ENCODE peak calls at places on chromosomes 4 and X, in nine cellular contexts. One of them, this sample, is unnamed. For H3K36me3, the result is how much of the 10 kb centered on the place peaks cover.

GRCh38 chrX:124501566-124501965 is 155.2 kb downstream of the SH2D1A start:
- DNase-seq in K562: no peak
- DNase-seq in PC-9: no peak
- DNase-seq in tibial artery: no peak
- DNase-seq in MM.1S: no peak
- DNase-seq in lower lobe of right lung: no peak
- DNase-seq in endothelial cell of umbilical vein: no peak
- DNase-seq in uterus: no peak
- DNase-seq in SJSA1: no peak
- DNase-seq in this sample: no peak

GRCh38 chr4:41236508-41236907 is 20.2 kb upstream of the UCHL1 start:
- DNase-seq in MM.1S: no peak
- DNase-seq in SJSA1: no peak
- DNase-seq in uterus: no peak
- DNase-seq in PC-9: no peak
- DNase-seq in endothelial cell of umbilical vein: no peak
- DNase-seq in tibial artery: no peak
- DNase-seq in K562: no peak
- DNase-seq in lower lobe of right lung: no peak
- DNase-seq in this sample: no peak

GRCh38 chrX:39866229-39866628 is 231.5 kb downstream of the BCOR start:
- DNase-seq in MM.1S: no peak
- DNase-seq in PC-9: no peak
- DNase-seq in lower lobe of right lung: no peak
- DNase-seq in SJSA1: no peak
- DNase-seq in K562: no peak
- DNase-seq in uterus: no peak
- DNase-seq in endothelial cell of umbilical vein: peak
- DNase-seq in tibial artery: no peak
- DNase-seq in this sample: no peak

GRCh38 chr4:144703494-144703893 is 57.5 kb downstream of the HHIP start:
- DNase-seq in PC-9: no peak
- DNase-seq in K562: no peak
- DNase-seq in endothelial cell of umbilical vein: no peak
- DNase-seq in lower lobe of right lung: no peak
- DNase-seq in SJSA1: no peak
- DNase-seq in uterus: no peak
- DNase-seq in tibial artery: no peak
- DNase-seq in MM.1S: no peak
- DNase-seq in this sample: no peak

GRCh38 chr4:109798866-109799265 is 2.9 kb downstream of the CFI start:
- DNase-seq in SJSA1: no peak
- DNase-seq in endothelial cell of umbilical vein: no peak
- DNase-seq in PC-9: no peak
- DNase-seq in MM.1S: no peak
- DNase-seq in lower lobe of right lung: no peak
- DNase-seq in uterus: no peak
- DNase-seq in K562: no peak
- DNase-seq in tibial artery: no peak
- DNase-seq in this sample: no peak

GRCh38 chr4:53480909-53481308 is 103.5 kb downstream of the FIP1L1 start:
- DNase-seq in endothelial cell of umbilical vein: no peak
- DNase-seq in K562: no peak
- DNase-seq in PC-9: no peak
- DNase-seq in SJSA1: no peak
- DNase-seq in MM.1S: no peak
- DNase-seq in uterus: no peak
- DNase-seq in lower lobe of right lung: no peak
- DNase-seq in tibial artery: no peak
- DNase-seq in this sample: no peak

GRCh38 chr4:87073570-87074470 is 139.0 kb downstream of the AFF1 start:
- DNase-seq in MM.1S: peak
- DNase-seq in uterus: no peak
- DNase-seq in tibial artery: no peak
- DNase-seq in lower lobe of right lung: peak
- DNase-seq in PC-9: no peak
- DNase-seq in K562: no peak
- DNase-seq in SJSA1: no peak
- DNase-seq in endothelial cell of umbilical vein: no peak
- DNase-seq in this sample: peak

GRCh38 chr4:93018243-93018642 is 714.5 kb downstream of the GRID2 start:
- DNase-seq in lower lobe of right lung: no peak
- DNase-seq in MM.1S: no peak
- DNase-seq in tibial artery: no peak
- DNase-seq in SJSA1: no peak
- DNase-seq in endothelial cell of umbilical vein: no peak
- DNase-seq in PC-9: no peak
- DNase-seq in K562: no peak
- DNase-seq in uterus: no peak
- DNase-seq in this sample: no peak

GRCh38 chr4:47120783-47121182 is 89.4 kb downstream of the GABRB1 start:
- DNase-seq in lower lobe of right lung: no peak
- DNase-seq in MM.1S: no peak
- DNase-seq in endothelial cell of umbilical vein: no peak
- DNase-seq in tibial artery: no peak
- DNase-seq in K562: no peak
- DNase-seq in uterus: no peak
- DNase-seq in SJSA1: no peak
- DNase-seq in PC-9: no peak
- DNase-seq in this sample: no peak

GRCh38 chr4:77599378-77599777 is 6.2 kb upstream of the CXCL13 start:
- DNase-seq in MM.1S: peak
- DNase-seq in endothelial cell of umbilical vein: peak
- DNase-seq in tibial artery: no peak
- DNase-seq in K562: peak
- DNase-seq in SJSA1: peak
- DNase-seq in uterus: no peak
- DNase-seq in lower lobe of right lung: no peak
- DNase-seq in PC-9: no peak
- DNase-seq in this sample: no peak

GRCh38 chr4:111070390-111070789 is 447.5 kb upstream of the PITX2 start:
- DNase-seq in K562: no peak
- DNase-seq in MM.1S: no peak
- DNase-seq in SJSA1: no peak
- DNase-seq in endothelial cell of umbilical vein: no peak
- DNase-seq in lower lobe of right lung: no peak
- DNase-seq in tibial artery: no peak
- DNase-seq in PC-9: no peak
- DNase-seq in uterus: no peak
- DNase-seq in this sample: no peak

GRCh38 chr4:68366600-68366999 is 16.7 kb upstream of the YTHDC1 start:
- DNase-seq in PC-9: no peak
- DNase-seq in uterus: no peak
- DNase-seq in K562: no peak
- DNase-seq in endothelial cell of umbilical vein: no peak
- DNase-seq in lower lobe of right lung: no peak
- DNase-seq in SJSA1: peak
- DNase-seq in MM.1S: no peak
- DNase-seq in tibial artery: no peak
- DNase-seq in this sample: no peak

GRCh38 chr4:139853309-139853708 is 187.7 kb downstream of the MGST2 start:
- DNase-seq in SJSA1: no peak
- DNase-seq in K562: no peak
- DNase-seq in endothelial cell of umbilical vein: no peak
- DNase-seq in MM.1S: no peak
- DNase-seq in lower lobe of right lung: no peak
- DNase-seq in PC-9: no peak
- DNase-seq in uterus: no peak
- DNase-seq in tibial artery: no peak
- DNase-seq in this sample: no peak

GRCh38 chrX:72240976-72241375 is 2.1 kb upstream of the ERCC6L start:
- DNase-seq in PC-9: no peak
- DNase-seq in K562: no peak
- DNase-seq in SJSA1: no peak
- DNase-seq in uterus: no peak
- DNase-seq in endothelial cell of umbilical vein: no peak
- DNase-seq in MM.1S: no peak
- DNase-seq in lower lobe of right lung: no peak
- DNase-seq in tibial artery: no peak
- DNase-seq in this sample: no peak

GRCh38 chrX:17441965-17442364 is 67.0 kb downstream of the NHS start:
- DNase-seq in K562: no peak
- DNase-seq in PC-9: no peak
- DNase-seq in uterus: no peak
- DNase-seq in endothelial cell of umbilical vein: no peak
- DNase-seq in tibial artery: no peak
- DNase-seq in MM.1S: no peak
- DNase-seq in SJSA1: peak
- DNase-seq in lower lobe of right lung: no peak
- DNase-seq in this sample: no peak

GRCh38 chrX:103254171-103254824 is 657 bp downstream of the TCEAL8 start:
- DNase-seq in uterus: peak
- DNase-seq in endothelial cell of umbilical vein: peak
- DNase-seq in SJSA1: peak
- DNase-seq in tibial artery: peak
- DNase-seq in PC-9: no peak
- DNase-seq in K562: peak
- DNase-seq in MM.1S: peak
- DNase-seq in lower lobe of right lung: peak
- DNase-seq in this sample: peak

GRCh38 chr4:54090804-54091623 is 8.9 kb upstream of the GSX2 start:
- DNase-seq in tibial artery: no peak
- DNase-seq in MM.1S: no peak
- DNase-seq in lower lobe of right lung: peak
- DNase-seq in K562: peak
- DNase-seq in uterus: peak
- DNase-seq in endothelial cell of umbilical vein: peak
- DNase-seq in SJSA1: no peak
- DNase-seq in PC-9: no peak
- DNase-seq in this sample: peak

GRCh38 chr4:10077492-10078335 is 38.9 kb downstream of the WDR1 start:
- DNase-seq in MM.1S: no peak
- DNase-seq in K562: peak
- DNase-seq in PC-9: no peak
- DNase-seq in lower lobe of right lung: peak
- DNase-seq in endothelial cell of umbilical vein: peak
- DNase-seq in SJSA1: no peak
- DNase-seq in tibial artery: peak
- DNase-seq in uterus: peak
- DNase-seq in this sample: peak

GRCh38 chr4:23921993-23922392 is 32.1 kb upstream of the PPARGC1A start:
- DNase-seq in PC-9: no peak
- DNase-seq in SJSA1: no peak
- DNase-seq in MM.1S: no peak
- DNase-seq in uterus: no peak
- DNase-seq in endothelial cell of umbilical vein: no peak
- DNase-seq in lower lobe of right lung: no peak
- DNase-seq in tibial artery: no peak
- DNase-seq in K562: no peak
- DNase-seq in this sample: no peak

DNA sequence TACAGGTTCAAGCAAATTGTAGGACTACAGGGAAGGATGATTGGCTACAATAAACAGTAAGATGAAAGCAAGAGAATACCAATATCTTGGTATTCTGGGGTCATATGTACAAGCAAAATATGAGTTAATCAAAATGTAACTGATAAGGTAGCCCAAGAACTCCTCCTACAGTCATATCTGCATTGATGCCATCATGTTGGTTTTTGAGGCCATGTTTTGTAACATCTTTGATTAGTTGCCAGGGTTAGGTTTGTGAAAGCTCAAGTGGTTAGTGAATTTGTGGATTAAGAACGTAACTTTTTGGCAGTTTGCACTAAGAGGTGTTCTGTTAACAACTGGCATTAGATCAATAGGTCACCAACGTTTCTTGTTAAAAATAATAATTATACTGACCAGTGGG is 59.6 kb downstream of the USP9X start:
- DNase-seq in lower lobe of right lung: no peak
- DNase-seq in MM.1S: no peak
- DNase-seq in uterus: no peak
- DNase-seq in SJSA1: no peak
- DNase-seq in K562: no peak
- DNase-seq in tibial artery: no peak
- DNase-seq in PC-9: no peak
- DNase-seq in endothelial cell of umbilical vein: no peak
- DNase-seq in this sample: no peak
- H3K36me3 ChIP-seq in lower lobe of right lung: under half
- H3K36me3 ChIP-seq in MM.1S: under half
- H3K36me3 ChIP-seq in uterus: under half
- H3K36me3 ChIP-seq in SJSA1: under half
- H3K36me3 ChIP-seq in K562: half or more
- H3K36me3 ChIP-seq in tibial artery: under half
- H3K36me3 ChIP-seq in PC-9: under half
- H3K36me3 ChIP-seq in endothelial cell of umbilical vein: under half
- H3K36me3 ChIP-seq in this sample: half or more

GRCh38 chrX:53383376-53384087 is 38.9 kb downstream of the SMC1A start:
- DNase-seq in K562: no peak
- DNase-seq in SJSA1: no peak
- DNase-seq in endothelial cell of umbilical vein: peak
- DNase-seq in MM.1S: no peak
- DNase-seq in tibial artery: no peak
- DNase-seq in PC-9: no peak
- DNase-seq in lower lobe of right lung: no peak
- DNase-seq in uterus: no peak
- DNase-seq in this sample: no peak
- H3K36me3 ChIP-seq in K562: half or more
- H3K36me3 ChIP-seq in SJSA1: under half
- H3K36me3 ChIP-seq in endothelial cell of umbilical vein: under half
- H3K36me3 ChIP-seq in MM.1S: under half
- H3K36me3 ChIP-seq in tibial artery: under half
- H3K36me3 ChIP-seq in PC-9: under half
- H3K36me3 ChIP-seq in lower lobe of right lung: half or more
- H3K36me3 ChIP-seq in uterus: under half
- H3K36me3 ChIP-seq in this sample: half or more

GRCh38 chr4:167645358-167645757 is 411.1 kb upstream of the SPOCK3 start:
- DNase-seq in PC-9: no peak
- DNase-seq in uterus: no peak
- DNase-seq in K562: no peak
- DNase-seq in lower lobe of right lung: no peak
- DNase-seq in endothelial cell of umbilical vein: no peak
- DNase-seq in tibial artery: no peak
- DNase-seq in SJSA1: no peak
- DNase-seq in MM.1S: no peak
- DNase-seq in this sample: no peak

DNA sequence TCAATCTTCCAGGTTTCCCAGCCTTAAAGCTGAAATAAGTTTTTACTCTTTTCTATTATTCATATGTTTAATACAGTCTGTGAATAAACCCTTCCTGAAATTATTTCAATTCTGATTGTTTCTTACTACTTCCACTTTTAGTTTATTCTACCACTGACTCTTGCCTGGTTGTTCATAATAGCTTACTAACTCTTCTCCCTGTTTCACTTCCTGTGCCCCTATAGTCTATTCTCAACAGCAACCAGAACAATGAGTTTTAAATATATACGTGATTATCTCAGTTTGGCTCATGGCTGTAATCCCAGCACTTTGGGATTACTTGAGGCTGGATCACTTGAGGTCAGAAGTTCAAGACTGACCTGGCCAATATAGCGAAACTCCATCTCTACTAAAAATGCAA is 408.0 kb upstream of the SPOCK3 start:
- DNase-seq in lower lobe of right lung: no peak
- DNase-seq in endothelial cell of umbilical vein: peak
- DNase-seq in PC-9: no peak
- DNase-seq in K562: no peak
- DNase-seq in uterus: no peak
- DNase-seq in tibial artery: no peak
- DNase-seq in SJSA1: no peak
- DNase-seq in MM.1S: no peak
- DNase-seq in this sample: no peak
- H3K36me3 ChIP-seq in lower lobe of right lung: under half
- H3K36me3 ChIP-seq in endothelial cell of umbilical vein: under half
- H3K36me3 ChIP-seq in PC-9: under half
- H3K36me3 ChIP-seq in K562: under half
- H3K36me3 ChIP-seq in uterus: under half
- H3K36me3 ChIP-seq in tibial artery: under half
- H3K36me3 ChIP-seq in SJSA1: under half
- H3K36me3 ChIP-seq in MM.1S: under half
- H3K36me3 ChIP-seq in this sample: under half

GRCh38 chr4:122980860-122981259 is 58.5 kb upstream of the NUDT6 start:
- DNase-seq in endothelial cell of umbilical vein: peak
- DNase-seq in lower lobe of right lung: no peak
- DNase-seq in SJSA1: no peak
- DNase-seq in PC-9: no peak
- DNase-seq in MM.1S: no peak
- DNase-seq in uterus: no peak
- DNase-seq in tibial artery: no peak
- DNase-seq in K562: no peak
- DNase-seq in this sample: no peak
- H3K36me3 ChIP-seq in endothelial cell of umbilical vein: under half
- H3K36me3 ChIP-seq in lower lobe of right lung: under half
- H3K36me3 ChIP-seq in SJSA1: under half
- H3K36me3 ChIP-seq in PC-9: under half
- H3K36me3 ChIP-seq in MM.1S: under half
- H3K36me3 ChIP-seq in uterus: under half
- H3K36me3 ChIP-seq in tibial artery: under half
- H3K36me3 ChIP-seq in K562: half or more
- H3K36me3 ChIP-seq in this sample: under half